ENCODE peak calls at places on chromosome 10, in nine cellular contexts. D is upper lobe of left lung, U is PC-3, A is stomach, O is kidney, G is left ventricle myocardium inferior, X is neural progenitor cell, H is K562, B is right atrium auricular region. M is an unnamed sample. For H3K4me1, the result is how much of the 10 kb centered on the place peaks cover.

GRCh38 chr10:125066704-125067447 is 93.5 kb downstream of the CTBP2 start:
- DNase-seq in D (no peak), U (no peak), A (no peak), O (peak), G (peak), X (no peak), H (no peak), B (no peak), M (no peak)

GRCh38 chr10:75972494-75973276 is 541.3 kb downstream of the LRMDA start:
- DNase-seq in D (no peak), U (peak), A (no peak), O (no peak), G (no peak), X (no peak), H (no peak), B (peak), M (no peak)

GRCh38 chr10:130265542-130265941 is 129.4 kb downstream of the GLRX3 start:
- DNase-seq in D (peak), U (no peak), A (no peak), O (no peak), G (no peak), X (no peak), H (no peak), B (no peak), M (no peak)

GRCh38 chr10:71229726-71230655 is 17.6 kb downstream of the UNC5B start:
- DNase-seq in D (no peak), U (no peak), A (no peak), O (peak), G (no peak), X (no peak), H (no peak), B (no peak), M (no peak)

GRCh38 chr10:62224606-62225005 is 44.0 kb downstream of the RTKN2 start:
- DNase-seq in D (no peak), U (peak), A (no peak), O (no peak), G (no peak), X (no peak), H (no peak), B (no peak), M (no peak)

GRCh38 chr10:47033081-47033480 is 121.9 kb downstream of the PTPN20 start:
- DNase-seq in D (no peak), U (no peak), A (no peak), O (no peak), G (no peak), X (no peak), H (no peak), B (no peak), M (no peak)

GRCh38 chr10:124666494-124666893 is 77.7 kb downstream of the FAM53B start:
- DNase-seq in D (peak), U (no peak), A (no peak), O (no peak), G (no peak), X (no peak), H (no peak), B (no peak), M (no peak)

GRCh38 chr10:18312385-18313145 is 172.3 kb downstream of the CACNB2 start:
- DNase-seq in D (no peak), U (peak), A (no peak), O (no peak), G (no peak), X (peak), H (peak), B (no peak), M (no peak)

GRCh38 chr10:76675951-76676587 is 961.5 kb downstream of the KCNMA1 start:
- DNase-seq in D (no peak), U (peak), A (no peak), O (no peak), G (peak), X (no peak), H (no peak), B (peak), M (no peak)

GRCh38 chr10:43041422-43042342 is 35.2 kb upstream of the RET start:
- DNase-seq in D (no peak), U (no peak), A (peak), O (peak), G (peak), X (no peak), H (no peak), B (peak), M (no peak)

GRCh38 chr10:116710021-116710420 is 32.3 kb downstream of the HSPA12A start:
- DNase-seq in D (no peak), U (no peak), A (no peak), O (no peak), G (no peak), X (no peak), H (no peak), B (no peak), M (no peak)

GRCh38 chr10:26242752-26243151 is 26.2 kb downstream of the GAD2 start:
- DNase-seq in D (no peak), U (no peak), A (no peak), O (no peak), G (no peak), X (peak), H (no peak), B (no peak), M (no peak)

GRCh38 chr10:7832060-7832459 is 13.8 kb downstream of the TAF3 start:
- DNase-seq in D (no peak), U (no peak), A (no peak), O (no peak), G (no peak), X (no peak), H (no peak), B (no peak), M (no peak)

GRCh38 chr10:120217736-120218135 is 239.3 kb upstream of the PLPP4 start:
- DNase-seq in D (no peak), U (no peak), A (no peak), O (no peak), G (no peak), X (no peak), H (no peak), B (no peak), M (no peak)

GRCh38 chr10:110032801-110033723 is 25.3 kb downstream of the ADD3 start:
- DNase-seq in D (no peak), U (no peak), A (peak), O (no peak), G (no peak), X (no peak), H (no peak), B (no peak), M (no peak)

GRCh38 chr10:52409928-52410327 is 95.8 kb downstream of the DKK1 start:
- DNase-seq in D (no peak), U (peak), A (no peak), O (no peak), G (no peak), X (no peak), H (no peak), B (no peak), M (no peak)

GRCh38 chr10:130121486-130122079 is 11.0 kb upstream of the C10orf143 start:
- DNase-seq in D (peak), U (no peak), A (no peak), O (no peak), G (no peak), X (no peak), H (no peak), B (peak), M (no peak)

GRCh38 chr10:69360485-69361302 is 56.0 kb downstream of the TACR2 start:
- DNase-seq in D (no peak), U (peak), A (peak), O (no peak), G (peak), X (no peak), H (no peak), B (peak), M (no peak)

GRCh38 chr10:3141361-3142005 is 31.1 kb downstream of the PITRM1 start:
- DNase-seq in D (peak), U (no peak), A (no peak), O (peak), G (no peak), X (no peak), H (no peak), B (no peak), M (no peak)

GRCh38 chr10:103800789-103801540 is 54.4 kb downstream of the SH3PXD2A start:
- DNase-seq in D (no peak), U (peak), A (no peak), O (no peak), G (no peak), X (no peak), H (no peak), B (no peak), M (peak)

GRCh38 chr10:103797857-103798256 is 57.5 kb downstream of the SH3PXD2A start:
- DNase-seq in D (no peak), U (no peak), A (no peak), O (no peak), G (peak), X (no peak), H (no peak), B (no peak), M (no peak)

GRCh38 chr10:103798511-103798910 is 56.9 kb downstream of the SH3PXD2A start:
- DNase-seq in D (no peak), U (no peak), A (no peak), O (no peak), G (peak), X (no peak), H (no peak), B (no peak), M (no peak)

GRCh38 chr10:103800110-103800509 is 55.3 kb downstream of the SH3PXD2A start:
- DNase-seq in D (no peak), U (no peak), A (no peak), O (no peak), G (no peak), X (no peak), H (no peak), B (no peak), M (no peak)

GRCh38 chr10:103799341-103799740 is 56.0 kb downstream of the SH3PXD2A start:
- DNase-seq in D (no peak), U (no peak), A (no peak), O (no peak), G (no peak), X (no peak), H (no peak), B (no peak), M (no peak)
- H3K4me1 ChIP-seq in D (under half), U (under half), A (under half), O (under half), G (under half), X (under half), H (under half), B (under half), M (under half)

DNA sequence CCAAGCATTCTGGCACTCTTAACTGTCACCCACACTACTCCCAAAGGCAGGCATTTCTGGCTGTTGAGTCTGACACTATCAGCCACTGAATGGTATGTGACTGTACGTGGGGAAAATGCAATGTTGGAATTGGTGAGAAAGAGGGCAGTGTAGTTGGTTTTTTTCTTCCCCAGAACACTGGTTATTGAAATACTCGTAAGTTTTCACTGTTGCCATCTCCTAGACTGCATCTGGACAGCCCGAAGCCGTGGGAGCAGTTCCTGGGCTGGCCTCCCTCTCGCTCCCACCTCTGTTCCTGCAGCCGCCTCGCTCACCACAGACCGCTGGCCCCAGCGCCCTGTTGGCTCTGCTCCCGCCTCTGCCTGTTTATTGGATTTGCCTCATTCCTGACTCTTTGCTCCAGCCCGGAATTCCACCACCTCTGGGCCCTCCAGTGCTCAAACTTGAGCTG is 5.7 kb downstream of the PLCE1 start:
- DNase-seq in D (peak), U (no peak), A (peak), O (no peak), G (peak), X (peak), H (no peak), B (peak), M (no peak)
- H3K4me3 ChIP-seq in D (no peak), U (no peak), A (no peak), O (no peak), G (no peak), X (no peak), H (no peak), B (peak), M (no peak)

GRCh38 chr10:83959330-83959729 is 180.0 kb upstream of the GHITM start:
- DNase-seq in D (no peak), U (no peak), A (no peak), O (no peak), G (no peak), X (no peak), H (no peak), B (no peak), M (no peak)
- H3K27ac ChIP-seq in D (no peak), U (no peak), A (no peak), O (no peak), G (no peak), X (no peak), H (no peak), B (no peak), M (no peak)

GRCh38 chr10:72334196-72334831 is 20.4 kb downstream of the DNAJB12 start:
- DNase-seq in D (no peak), U (no peak), A (no peak), O (peak), G (peak), X (peak), H (no peak), B (no peak), M (no peak)
- H3K4me1 ChIP-seq in D (half or more), U (under half), A (half or more), O (under half), G (half or more), X (half or more), H (under half), B (under half), M (half or more)

GRCh38 chr10:6068422-6068821 is 6.3 kb upstream of the IL2RA start:
- DNase-seq in D (no peak), U (no peak), A (peak), O (no peak), G (peak), X (no peak), H (no peak), B (no peak), M (no peak)
- H3K4me3 ChIP-seq in D (no peak), U (no peak), A (no peak), O (no peak), G (no peak), X (no peak), H (no peak), B (no peak), M (peak)

DNA sequence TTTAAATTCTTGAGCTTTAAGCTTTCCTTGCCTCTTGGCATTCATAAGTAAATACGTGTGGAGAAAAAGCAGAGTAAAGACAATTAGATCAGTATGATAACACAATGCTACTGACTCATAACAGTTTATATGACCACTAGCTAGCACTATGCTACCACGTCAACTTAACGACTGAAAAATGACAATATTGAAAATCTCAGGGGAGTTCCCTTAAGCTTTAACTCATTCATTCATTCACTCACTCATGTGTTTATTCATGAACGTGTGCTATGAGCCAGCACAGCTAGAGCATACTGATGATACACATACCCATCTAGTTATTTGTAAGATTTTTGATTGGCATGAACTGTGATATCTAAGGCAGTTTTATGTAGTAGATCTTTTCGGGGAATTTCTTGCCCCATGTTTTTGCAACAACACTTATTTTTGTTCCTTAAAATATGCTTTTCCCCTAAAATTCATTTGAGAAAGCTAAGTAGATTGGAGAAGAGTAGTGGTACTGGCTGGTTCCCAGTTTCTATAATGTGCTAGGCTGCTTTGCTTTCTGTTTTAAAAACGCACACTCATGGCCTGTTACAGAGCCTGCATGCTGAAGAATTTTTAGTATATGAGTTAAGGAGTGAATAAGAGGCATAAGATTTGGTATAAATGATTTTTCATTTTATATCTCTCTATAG is 57.4 kb upstream of the ACBD5 start:
- DNase-seq in D (no peak), U (peak), A (no peak), O (no peak), G (no peak), X (no peak), H (no peak), B (no peak), M (no peak)
- H3K27ac ChIP-seq in D (no peak), U (no peak), A (no peak), O (no peak), G (no peak), X (no peak), H (no peak), B (no peak), M (no peak)

DNA sequence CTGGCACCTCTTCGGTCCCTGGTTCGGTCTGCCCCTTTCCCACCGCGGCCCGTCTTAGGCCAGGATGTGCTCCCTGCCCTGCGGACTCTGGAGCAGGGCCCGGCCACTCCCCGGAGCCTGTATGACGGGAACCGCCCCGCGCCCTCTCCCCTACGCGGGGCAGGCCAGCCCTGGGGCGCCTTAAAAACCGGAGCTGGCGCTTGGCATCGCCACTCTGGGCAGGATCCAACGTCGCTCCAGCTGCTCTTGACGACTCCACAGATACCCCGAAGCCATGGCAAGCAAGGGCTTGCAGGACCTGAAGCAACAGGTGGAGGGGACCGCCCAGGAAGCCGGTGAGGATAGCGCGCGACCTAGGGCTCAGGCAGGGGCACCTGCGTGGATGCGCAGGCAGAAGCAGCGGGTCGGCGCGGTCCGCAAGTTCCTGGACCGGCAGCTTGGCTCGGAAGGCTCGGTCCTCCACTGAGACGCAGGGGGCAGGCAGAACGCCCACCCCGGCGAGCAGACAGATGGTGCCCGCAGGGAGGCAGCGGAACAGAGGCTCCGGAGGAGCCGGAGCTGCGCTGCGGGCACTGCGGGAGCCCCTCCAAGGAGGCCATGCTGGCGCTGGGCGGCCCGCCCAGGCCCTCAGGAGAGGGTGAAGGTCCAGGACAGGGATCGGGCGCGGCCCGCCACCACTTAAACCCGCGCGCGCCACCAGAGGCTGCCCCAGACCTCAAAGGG is at the start of gene ADIRF:
- DNase-seq in D (peak), U (peak), A (peak), O (peak), G (peak), X (no peak), H (no peak), B (peak), M (no peak)
- H3K4me1 ChIP-seq in D (half or more), U (half or more), A (half or more), O (under half), G (half or more), X (under half), H (under half), B (under half), M (under half)

DNA sequence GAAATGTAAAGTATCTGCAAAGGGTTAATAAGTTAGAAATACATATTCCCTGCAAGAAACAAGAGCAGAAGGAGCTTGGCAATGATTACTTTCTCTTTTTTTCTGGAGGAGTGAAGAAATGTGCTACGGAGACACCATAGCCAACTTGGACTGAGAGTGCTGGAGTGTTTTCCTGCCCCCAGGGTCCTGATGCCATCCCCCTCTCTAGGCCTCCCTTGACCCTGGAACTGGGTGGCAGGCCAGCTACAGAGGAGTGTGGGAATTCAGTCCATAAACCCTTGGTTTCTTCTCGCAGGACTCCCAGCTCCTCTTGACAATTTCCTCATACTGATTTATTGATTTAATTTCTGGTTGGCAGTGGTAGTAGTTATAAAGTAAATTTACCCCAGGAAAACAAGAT is 76.6 kb upstream of the CELF2 start:
- DNase-seq in D (no peak), U (no peak), A (no peak), O (no peak), G (no peak), X (no peak), H (no peak), B (no peak), M (no peak)
- H3K4me3 ChIP-seq in D (no peak), U (no peak), A (no peak), O (no peak), G (no peak), X (no peak), H (no peak), B (no peak), M (no peak)

DNA sequence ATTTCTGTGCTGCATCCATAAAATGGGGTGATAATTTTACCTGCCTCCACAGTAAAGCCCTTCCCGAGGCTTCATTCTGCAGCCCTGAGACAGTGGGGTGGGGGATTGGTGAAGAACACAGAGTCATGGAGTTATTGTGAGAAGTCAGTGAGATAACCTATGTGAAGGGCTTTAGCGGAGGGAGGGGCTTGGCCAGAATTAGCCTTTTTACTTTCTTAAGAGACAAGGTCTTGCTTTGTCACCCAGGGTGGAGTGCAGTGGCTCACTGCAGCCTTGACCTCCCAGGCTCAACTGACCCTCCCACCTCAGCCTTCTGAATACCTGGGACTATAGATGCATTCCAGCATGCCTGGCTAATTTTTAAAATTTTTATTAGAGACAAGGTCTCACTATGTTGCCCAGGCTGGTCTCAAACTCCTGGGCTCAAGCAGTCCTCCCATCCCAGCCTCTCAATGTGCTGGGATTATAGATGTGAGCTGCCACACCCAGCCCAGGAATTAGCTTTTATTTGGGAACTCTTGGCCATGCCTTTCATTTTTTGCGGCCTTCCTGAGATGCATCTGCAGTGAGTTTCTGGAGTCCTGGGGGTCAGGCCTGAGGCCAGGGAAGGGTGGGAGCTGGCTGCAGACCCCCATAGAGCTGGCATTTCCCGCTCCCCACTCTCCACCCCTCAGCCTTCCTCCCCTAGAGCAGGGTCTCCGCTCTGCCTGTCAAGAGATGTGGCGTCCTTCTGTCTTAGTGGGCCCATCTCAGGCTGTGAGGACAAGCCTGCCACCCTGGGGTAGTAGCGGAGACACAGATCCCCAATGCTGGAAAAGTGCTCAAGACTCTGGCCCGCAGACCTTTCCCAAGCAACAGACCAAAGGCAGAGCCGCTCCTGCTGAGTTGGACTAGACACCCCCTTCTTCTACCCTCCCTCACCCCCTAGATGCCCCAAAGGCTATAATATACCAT is 77.0 kb downstream of the ZMIZ1 start:
- DNase-seq in D (no peak), U (peak), A (no peak), O (peak), G (no peak), X (no peak), H (peak), B (no peak), M (no peak)
- H3K27ac ChIP-seq in D (peak), U (no peak), A (peak), O (peak), G (peak), X (no peak), H (peak), B (peak), M (peak)

GRCh38 chr10:79443338-79444242 is 1.8 kb downstream of the ZCCHC24 start:
- DNase-seq in D (no peak), U (peak), A (no peak), O (no peak), G (no peak), X (no peak), H (no peak), B (no peak), M (no peak)
- H3K4me1 ChIP-seq in D (under half), U (half or more), A (half or more), O (under half), G (half or more), X (under half), H (under half), B (under half), M (under half)

M was measured in effector memory CD4-positive, alpha-beta T cell.